ENCODE peak calls at places on chromosomes 7 and 10, in ten cellular contexts. Z, T, I, M, D, V, G, K, O and B are unnamed samples. For H3K4me1, the result is how much of the 10 kb centered on the place peaks cover.

GRCh38 chr7:149854611-149855367 is 16.6 kb downstream of the ZNF862 start:
- DNase-seq in Z (no peak), T (no peak), I (peak), M (peak), D (peak), V (peak), G (peak), K (no peak), O (peak), B (peak)

GRCh38 chr10:115849197-115849596 is 423.8 kb downstream of the GFRA1 start:
- DNase-seq in Z (no peak), T (no peak), I (no peak), M (no peak), D (no peak), V (no peak), G (no peak), K (no peak), O (no peak), B (no peak)

GRCh38 chr10:3926268-3926667 is 141.3 kb upstream of the KLF6 start:
- DNase-seq in Z (no peak), T (no peak), I (no peak), M (no peak), D (peak), V (no peak), G (no peak), K (no peak), O (no peak), B (no peak)

GRCh38 chr10:123136806-123137642 is 1.3 kb downstream of the HMX3 start:
- DNase-seq in Z (no peak), T (no peak), I (no peak), M (no peak), D (peak), V (peak), G (no peak), K (peak), O (no peak), B (peak)

GRCh38 chr7:55774327-55775050 is 88.1 kb downstream of the SEPTIN14 start:
- DNase-seq in Z (no peak), T (no peak), I (peak), M (no peak), D (peak), V (no peak), G (peak), K (peak), O (no peak), B (no peak)

GRCh38 chr10:34194259-34194658 is 620.8 kb downstream of the PARD3 start:
- DNase-seq in Z (no peak), T (no peak), I (peak), M (peak), D (no peak), V (no peak), G (no peak), K (no peak), O (no peak), B (no peak)

GRCh38 chr10:509361-510102 is 179.9 kb downstream of the DIP2C start:
- DNase-seq in Z (no peak), T (no peak), I (no peak), M (no peak), D (no peak), V (no peak), G (no peak), K (no peak), O (no peak), B (no peak)

GRCh38 chr10:132372516-132373095 is 24.4 kb upstream of the PWWP2B start:
- DNase-seq in Z (no peak), T (no peak), I (no peak), M (no peak), D (no peak), V (no peak), G (no peak), K (no peak), O (no peak), B (no peak)

GRCh38 chr7:106175507-106175906 is 63.4 kb upstream of the SYPL1 start:
- DNase-seq in Z (no peak), T (no peak), I (no peak), M (no peak), D (no peak), V (no peak), G (no peak), K (no peak), O (no peak), B (no peak)

GRCh38 chr7:155490697-155491628 is 33.0 kb downstream of the EN2 start:
- DNase-seq in Z (no peak), T (no peak), I (peak), M (no peak), D (no peak), V (no peak), G (no peak), K (peak), O (no peak), B (peak)

GRCh38 chr7:101869026-101869900 is 51.8 kb downstream of the CUX1 start:
- DNase-seq in Z (no peak), T (no peak), I (no peak), M (peak), D (no peak), V (no peak), G (no peak), K (peak), O (no peak), B (no peak)

GRCh38 chr10:1278304-1278703 is 222.1 kb downstream of the WDR37 start:
- DNase-seq in Z (no peak), T (no peak), I (peak), M (no peak), D (no peak), V (no peak), G (no peak), K (no peak), O (no peak), B (no peak)

GRCh38 chr7:148712610-148713330 is 14.1 kb downstream of the CUL1 start:
- DNase-seq in Z (no peak), T (no peak), I (no peak), M (no peak), D (peak), V (no peak), G (no peak), K (no peak), O (no peak), B (no peak)

GRCh38 chr7:9846902-9847301 is 1126.8 kb upstream of the PHF14 start:
- DNase-seq in Z (no peak), T (no peak), I (no peak), M (no peak), D (no peak), V (no peak), G (no peak), K (no peak), O (no peak), B (no peak)

GRCh38 chr7:7274782-7275181 is 92.4 kb downstream of the C1GALT1 start:
- DNase-seq in Z (no peak), T (no peak), I (no peak), M (no peak), D (peak), V (no peak), G (no peak), K (no peak), O (no peak), B (no peak)

GRCh38 chr10:61975107-61975932 is 73.8 kb downstream of the ARID5B start:
- DNase-seq in Z (peak), T (no peak), I (no peak), M (peak), D (peak), V (no peak), G (peak), K (no peak), O (no peak), B (no peak)

GRCh38 chr7:91046322-91047088 is 217.7 kb upstream of the FZD1 start:
- DNase-seq in Z (no peak), T (no peak), I (no peak), M (no peak), D (no peak), V (no peak), G (peak), K (no peak), O (no peak), B (no peak)

GRCh38 chr7:767580-767940 is 40.5 kb upstream of the PRKAR1B start:
- DNase-seq in Z (no peak), T (no peak), I (peak), M (no peak), D (peak), V (no peak), G (no peak), K (no peak), O (no peak), B (no peak)

GRCh38 chr7:44222776-44223261 is 22.0 kb downstream of the YKT6 start:
- DNase-seq in Z (no peak), T (no peak), I (no peak), M (no peak), D (no peak), V (no peak), G (no peak), K (peak), O (no peak), B (no peak)

GRCh38 chr10:132279873-132280645 is 27.7 kb downstream of the STK32C start:
- DNase-seq in Z (no peak), T (no peak), I (no peak), M (no peak), D (no peak), V (no peak), G (no peak), K (peak), O (no peak), B (no peak)

GRCh38 chr7:17618652-17618974 is 320.2 kb downstream of the AHR start:
- DNase-seq in Z (no peak), T (no peak), I (no peak), M (peak), D (no peak), V (no peak), G (peak), K (no peak), O (no peak), B (no peak)

GRCh38 chr7:132573237-132573636 is 3.0 kb downstream of the PLXNA4 start:
- DNase-seq in Z (no peak), T (no peak), I (no peak), M (no peak), D (no peak), V (no peak), G (no peak), K (no peak), O (no peak), B (no peak)

GRCh38 chr10:28690545-28690944 is 13.2 kb downstream of the BAMBI start:
- DNase-seq in Z (no peak), T (no peak), I (no peak), M (no peak), D (no peak), V (no peak), G (no peak), K (no peak), O (no peak), B (no peak)

GRCh38 chr10:83539528-83540308 is 599.6 kb upstream of the GHITM start:
- DNase-seq in Z (no peak), T (no peak), I (no peak), M (peak), D (no peak), V (no peak), G (no peak), K (no peak), O (no peak), B (no peak)

GRCh38 chr10:95196053-95196452 is 2.0 kb downstream of the ACSM6 start:
- DNase-seq in Z (no peak), T (no peak), I (no peak), M (no peak), D (no peak), V (no peak), G (no peak), K (no peak), O (no peak), B (no peak)

GRCh38 chr10:17781856-17782255 is 27.3 kb upstream of the MRC1 start:
- DNase-seq in Z (no peak), T (no peak), I (no peak), M (no peak), D (no peak), V (no peak), G (no peak), K (no peak), O (no peak), B (no peak)

GRCh38 chr10:46539596-46540411 is 16.7 kb downstream of the GPRIN2 start:
- DNase-seq in Z (peak), T (no peak), I (no peak), M (peak), D (no peak), V (no peak), G (no peak), K (no peak), O (peak), B (no peak)

GRCh38 chr10:75663947-75664664 is 232.7 kb downstream of the LRMDA start:
- DNase-seq in Z (no peak), T (no peak), I (no peak), M (no peak), D (no peak), V (no peak), G (peak), K (no peak), O (no peak), B (no peak)

GRCh38 chr10:117363027-117363426 is 12.2 kb downstream of the PDZD8 start:
- DNase-seq in Z (no peak), T (no peak), I (no peak), M (no peak), D (peak), V (no peak), G (peak), K (no peak), O (no peak), B (peak)
- H3K4me1 ChIP-seq in Z (half or more), T (under half), I (under half), M (half or more), D (half or more), V (half or more), G (half or more), K (under half), O (half or more), B (under half)

GRCh38 chr10:58967551-58968418 is 208.7 kb upstream of the PHYHIPL start:
- DNase-seq in Z (peak), T (no peak), I (peak), M (peak), D (peak), V (no peak), G (no peak), K (peak), O (peak), B (no peak)
- H3K4me1 ChIP-seq in Z (under half), T (under half), I (under half), M (under half), D (under half), V (under half), G (under half), K (under half), O (under half), B (under half)

DNA sequence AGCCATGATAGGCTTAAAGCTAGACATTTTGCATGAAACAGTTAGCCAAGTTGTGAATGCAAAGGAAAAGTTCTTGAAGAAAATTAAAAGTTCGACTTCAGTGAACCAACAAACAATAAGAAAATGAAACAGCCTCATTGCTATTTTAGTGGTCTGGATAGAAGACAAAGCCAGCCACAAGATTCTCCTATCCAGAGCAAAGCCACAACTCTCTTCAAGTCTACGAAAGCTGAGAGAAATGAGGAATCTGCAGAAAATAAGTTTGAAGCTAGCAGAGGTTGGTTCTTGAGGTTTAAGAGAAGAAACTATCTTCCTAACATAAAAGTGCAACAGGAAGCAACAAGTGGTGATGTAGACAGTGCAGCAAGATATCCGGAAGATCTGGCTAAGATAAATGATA is 271.4 kb upstream of the GRM3 start:
- DNase-seq in Z (no peak), T (no peak), I (no peak), M (no peak), D (no peak), V (no peak), G (no peak), K (no peak), O (no peak), B (no peak)
- H3K4me1 ChIP-seq in Z (under half), T (under half), I (under half), M (under half), D (under half), V (under half), G (under half), K (under half), O (under half), B (under half)

DNA sequence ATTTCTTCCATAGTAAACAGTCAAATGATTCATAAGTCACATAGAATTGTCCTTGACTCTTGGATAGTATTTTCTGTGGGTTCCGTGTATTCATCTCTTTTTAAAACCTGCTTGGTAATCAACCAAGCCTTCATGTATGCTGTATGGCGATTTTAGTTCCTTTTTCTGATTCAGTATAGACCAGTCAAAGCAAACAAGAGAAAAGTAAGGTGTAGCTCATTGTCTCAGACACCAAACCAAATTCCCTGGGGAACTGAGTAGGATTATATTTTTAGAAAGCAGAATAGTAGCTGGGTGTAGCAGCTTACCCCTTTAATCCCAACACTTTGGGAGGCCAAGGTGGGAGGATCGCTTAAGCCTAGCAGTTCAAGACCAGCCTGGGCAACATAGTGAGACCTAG is 240.5 kb downstream of the BBS9 start:
- DNase-seq in Z (no peak), T (no peak), I (no peak), M (no peak), D (no peak), V (no peak), G (no peak), K (no peak), O (no peak), B (no peak)
- H3K4me1 ChIP-seq in Z (under half), T (under half), I (under half), M (under half), D (under half), V (under half), G (under half), K (under half), O (under half), B (under half)

GRCh38 chr7:100372694-100373093 is 593 bp upstream of the PILRA start:
- DNase-seq in Z (no peak), T (no peak), I (no peak), M (no peak), D (no peak), V (no peak), G (no peak), K (peak), O (no peak), B (no peak)
- H3K4me1 ChIP-seq in Z (under half), T (under half), I (under half), M (under half), D (under half), V (under half), G (under half), K (under half), O (under half), B (under half)

GRCh38 chr10:32055478-32056135 is 618 bp downstream of the KIF5B start:
- DNase-seq in Z (peak), T (peak), I (peak), M (peak), D (peak), V (no peak), G (peak), K (peak), O (peak), B (no peak)
- H3K4me1 ChIP-seq in Z (under half), T (under half), I (under half), M (half or more), D (under half), V (half or more), G (under half), K (under half), O (half or more), B (half or more)

GRCh38 chr10:110274072-110274627 is 30.6 kb downstream of the SMNDC1 start:
- DNase-seq in Z (no peak), T (no peak), I (no peak), M (no peak), D (peak), V (no peak), G (no peak), K (no peak), O (no peak), B (no peak)

GRCh38 chr10:110274629-110275028 is 30.1 kb downstream of the SMNDC1 start:
- DNase-seq in Z (no peak), T (no peak), I (no peak), M (no peak), D (no peak), V (no peak), G (no peak), K (no peak), O (no peak), B (no peak)

GRCh38 chr10:110275140-110275729 is 29.5 kb downstream of the SMNDC1 start:
- DNase-seq in Z (no peak), T (no peak), I (no peak), M (no peak), D (no peak), V (peak), G (no peak), K (no peak), O (no peak), B (no peak)

GRCh38 chr10:110276603-110277002 is 28.1 kb downstream of the SMNDC1 start:
- DNase-seq in Z (no peak), T (no peak), I (no peak), M (no peak), D (no peak), V (no peak), G (no peak), K (no peak), O (no peak), B (no peak)

DNA sequence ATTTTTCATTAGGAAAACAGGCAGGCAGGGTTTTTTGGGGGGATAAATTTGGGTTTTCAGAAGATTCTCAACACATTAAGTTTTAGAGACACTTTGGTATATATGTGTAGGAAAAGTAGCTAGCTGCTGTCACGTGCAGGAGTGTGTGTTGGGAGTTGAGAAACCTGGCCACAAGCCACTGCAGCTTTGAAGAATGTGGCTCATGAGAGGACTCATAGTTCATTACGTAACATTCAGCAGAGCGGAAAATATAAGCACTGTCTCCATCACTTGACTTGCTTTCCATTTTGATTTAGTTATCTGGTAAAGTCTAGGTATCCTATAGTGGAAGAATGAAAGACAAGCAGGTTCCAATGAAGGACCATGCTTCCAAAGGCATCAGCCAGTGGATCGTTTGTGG is 31.2 kb downstream of the SMNDC1 start:
- DNase-seq in Z (no peak), T (no peak), I (no peak), M (peak), D (peak), V (peak), G (peak), K (no peak), O (peak), B (no peak)
- H3K4me1 ChIP-seq in Z (under half), T (under half), I (under half), M (under half), D (under half), V (under half), G (under half), K (under half), O (half or more), B (under half)

DNA sequence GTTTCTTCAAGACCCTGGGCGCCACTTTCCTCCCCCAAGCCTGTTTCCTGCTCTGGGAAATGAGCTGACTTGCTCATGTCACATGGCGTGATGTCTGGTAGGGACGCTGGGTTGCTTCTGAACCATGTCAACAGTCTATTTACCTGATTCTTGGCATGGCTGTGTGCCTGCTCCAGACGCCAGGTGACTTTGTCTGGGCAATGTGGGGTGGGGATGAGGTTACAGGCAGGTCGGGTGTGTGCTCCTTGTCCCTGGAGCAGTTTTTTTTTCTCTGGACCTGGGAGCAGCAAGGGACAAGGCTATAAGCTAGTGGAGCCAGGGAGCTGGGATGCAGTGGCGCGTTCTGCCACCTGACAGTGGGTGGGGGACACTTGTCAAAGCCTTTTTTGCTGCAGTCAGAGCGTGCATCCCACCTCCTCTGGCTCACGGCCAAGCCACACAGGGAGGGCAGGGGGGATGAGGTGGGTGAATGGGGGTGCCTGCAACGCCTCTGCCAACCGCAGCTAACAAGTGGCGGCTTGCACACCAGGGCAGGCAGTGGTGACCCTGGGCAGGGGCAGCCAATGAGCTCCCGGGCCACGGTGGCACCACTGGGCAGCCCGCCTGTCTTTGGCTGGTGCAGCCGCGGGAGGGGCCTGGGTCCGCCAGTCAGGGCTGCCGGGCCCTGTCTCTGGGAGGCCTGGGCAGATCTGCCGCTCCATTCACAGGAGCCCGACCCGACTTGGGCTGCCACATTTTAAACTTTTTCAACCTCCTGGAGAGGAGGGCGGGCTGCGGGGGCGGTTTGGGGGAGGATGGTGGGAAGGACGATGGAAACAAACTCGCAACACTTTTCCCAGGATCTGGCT is 22.9 kb downstream of the DNAJB12 start:
- DNase-seq in Z (no peak), T (peak), I (peak), M (peak), D (peak), V (peak), G (peak), K (peak), O (peak), B (peak)
- H3K4me1 ChIP-seq in Z (half or more), T (half or more), I (half or more), M (under half), D (half or more), V (half or more), G (under half), K (half or more), O (half or more), B (half or more)